ENCODE peak calls at places on chromosomes 7 and 10, in seven cellular contexts. R is Peyer's patch, O is choroid plexus epithelial cell, E is lower lobe of right lung, X is A673, D is GM23338, F is skeletal muscle cell. U is an unnamed sample.

GRCh38 chr10:91604936-91605534 is 27.8 kb downstream of the PPP1R3C start:
- DNase-seq in R (no peak), O (peak), E (no peak), X (no peak), D (no peak), F (peak), U (no peak)

GRCh38 chr7:112103246-112103645 is 103.0 kb downstream of the DOCK4 start:
- DNase-seq in R (no peak), O (peak), E (no peak), X (no peak), D (peak), F (peak), U (no peak)

GRCh38 chr10:97065128-97065527 is 120.6 kb downstream of the SLIT1 start:
- DNase-seq in R (no peak), O (no peak), E (no peak), X (no peak), D (no peak), F (no peak), U (no peak)

GRCh38 chr7:83546586-83546985 is 102.4 kb downstream of the SEMA3E start:
- DNase-seq in R (no peak), O (peak), E (no peak), X (no peak), D (no peak), F (peak), U (no peak)

GRCh38 chr7:85102813-85103350 is 84.0 kb downstream of the SEMA3D start:
- DNase-seq in R (no peak), O (peak), E (no peak), X (no peak), D (no peak), F (no peak), U (no peak)

GRCh38 chr10:6385683-6386082 is 183.0 kb downstream of the PFKFB3 start:
- DNase-seq in R (no peak), O (peak), E (no peak), X (no peak), D (no peak), F (peak), U (no peak)

GRCh38 chr10:104297697-104298660 is 29.0 kb downstream of the GSTO2 start:
- DNase-seq in R (no peak), O (peak), E (no peak), X (peak), D (peak), F (peak), U (no peak)

GRCh38 chr10:132065491-132066105 is at the start of gene JAKMIP3:
- DNase-seq in R (peak), O (peak), E (no peak), X (peak), D (peak), F (peak), U (no peak)

GRCh38 chr7:113371376-113372043 is 253.2 kb upstream of the SMIM30 start:
- DNase-seq in R (no peak), O (peak), E (no peak), X (no peak), D (no peak), F (no peak), U (no peak)

GRCh38 chr7:112414855-112415490 is 35.3 kb upstream of the IFRD1 start:
- DNase-seq in R (no peak), O (peak), E (no peak), X (peak), D (peak), F (no peak), U (no peak)

GRCh38 chr10:105150486-105150885 is 509.4 kb downstream of the SORCS3 start:
- DNase-seq in R (no peak), O (no peak), E (no peak), X (no peak), D (no peak), F (no peak), U (no peak)

GRCh38 chr7:120989571-120990220 is 1.2 kb downstream of the CPED1 start:
- DNase-seq in R (no peak), O (peak), E (no peak), X (no peak), D (no peak), F (no peak), U (no peak)

GRCh38 chr7:1106783-1107421 is 19.0 kb downstream of the GPER1 start:
- DNase-seq in R (no peak), O (no peak), E (peak), X (no peak), D (no peak), F (no peak), U (no peak)

GRCh38 chr7:82313269-82313668 is 130.3 kb downstream of the CACNA2D1 start:
- DNase-seq in R (no peak), O (no peak), E (no peak), X (no peak), D (no peak), F (no peak), U (no peak)

GRCh38 chr7:141701489-141702046 is 398 bp downstream of the DENND11 start:
- DNase-seq in R (peak), O (peak), E (peak), X (peak), D (peak), F (no peak), U (peak)

GRCh38 chr10:131337656-131338055 is 26.1 kb upstream of the TCERG1L start:
- DNase-seq in R (no peak), O (no peak), E (no peak), X (no peak), D (no peak), F (no peak), U (no peak)

GRCh38 chr7:30032310-30033125 is 4.3 kb downstream of the PLEKHA8 start:
- DNase-seq in R (no peak), O (peak), E (no peak), X (no peak), D (no peak), F (peak), U (no peak)

GRCh38 chr7:94111009-94111408 is 106.9 kb upstream of the BET1 start:
- DNase-seq in R (no peak), O (peak), E (no peak), X (no peak), D (no peak), F (no peak), U (no peak)

GRCh38 chr10:19817251-19818046 is 1.2 kb downstream of the PLXDC2 start:
- DNase-seq in R (no peak), O (peak), E (peak), X (peak), D (peak), F (no peak), U (no peak)

GRCh38 chr7:75835688-75836285 is 22.2 kb upstream of the CCL24 start:
- DNase-seq in R (no peak), O (no peak), E (no peak), X (no peak), D (no peak), F (no peak), U (no peak)

GRCh38 chr7:116236020-116236630 is 25.8 kb downstream of the TES start:
- DNase-seq in R (peak), O (peak), E (no peak), X (peak), D (peak), F (no peak), U (no peak)

GRCh38 chr7:3267928-3268690 is 32.9 kb upstream of the SDK1 start:
- DNase-seq in R (no peak), O (peak), E (no peak), X (no peak), D (no peak), F (peak), U (no peak)

GRCh38 chr7:16810573-16810972 is 5.8 kb upstream of the AGR2 start:
- DNase-seq in R (no peak), O (no peak), E (no peak), X (no peak), D (no peak), F (no peak), U (no peak)

GRCh38 chr7:49848211-49848841 is 74.9 kb downstream of the VWC2 start:
- DNase-seq in R (no peak), O (no peak), E (no peak), X (no peak), D (no peak), F (no peak), U (no peak)

GRCh38 chr10:49281461-49281860 is 17.5 kb upstream of the C10orf71 start:
- DNase-seq in R (no peak), O (no peak), E (no peak), X (peak), D (peak), F (no peak), U (no peak)

GRCh38 chr7:94003446-94004023 is 620 bp downstream of the BET1 start:
- DNase-seq in R (no peak), O (peak), E (no peak), X (peak), D (peak), F (no peak), U (no peak)

GRCh38 chr10:71082930-71083329 is 129.4 kb upstream of the UNC5B start:
- DNase-seq in R (peak), O (no peak), E (no peak), X (no peak), D (no peak), F (no peak), U (no peak)

GRCh38 chr10:49230004-49230403 is 41.8 kb upstream of the TMEM273 start:
- DNase-seq in R (no peak), O (no peak), E (no peak), X (no peak), D (no peak), F (no peak), U (no peak)

GRCh38 chr10:128429835-128430513 is 303.8 kb upstream of the MKI67 start:
- DNase-seq in R (no peak), O (no peak), E (no peak), X (no peak), D (peak), F (no peak), U (no peak)

GRCh38 chr7:2641406-2642393 is 9.9 kb downstream of the TTYH3 start:
- DNase-seq in R (peak), O (peak), E (peak), X (peak), D (peak), F (peak), U (no peak)

GRCh38 chr7:108406474-108406873 is 49.8 kb downstream of the NRCAM start:
- DNase-seq in R (no peak), O (peak), E (no peak), X (peak), D (no peak), F (peak), U (no peak)

GRCh38 chr10:129768437-129769355 is 195.4 kb downstream of the EBF3 start:
- DNase-seq in R (no peak), O (no peak), E (peak), X (peak), D (peak), F (no peak), U (no peak)

GRCh38 chr10:90987383-90987782 is 66.5 kb upstream of the ANKRD1 start:
- DNase-seq in R (no peak), O (no peak), E (no peak), X (no peak), D (no peak), F (no peak), U (no peak)

DNA sequence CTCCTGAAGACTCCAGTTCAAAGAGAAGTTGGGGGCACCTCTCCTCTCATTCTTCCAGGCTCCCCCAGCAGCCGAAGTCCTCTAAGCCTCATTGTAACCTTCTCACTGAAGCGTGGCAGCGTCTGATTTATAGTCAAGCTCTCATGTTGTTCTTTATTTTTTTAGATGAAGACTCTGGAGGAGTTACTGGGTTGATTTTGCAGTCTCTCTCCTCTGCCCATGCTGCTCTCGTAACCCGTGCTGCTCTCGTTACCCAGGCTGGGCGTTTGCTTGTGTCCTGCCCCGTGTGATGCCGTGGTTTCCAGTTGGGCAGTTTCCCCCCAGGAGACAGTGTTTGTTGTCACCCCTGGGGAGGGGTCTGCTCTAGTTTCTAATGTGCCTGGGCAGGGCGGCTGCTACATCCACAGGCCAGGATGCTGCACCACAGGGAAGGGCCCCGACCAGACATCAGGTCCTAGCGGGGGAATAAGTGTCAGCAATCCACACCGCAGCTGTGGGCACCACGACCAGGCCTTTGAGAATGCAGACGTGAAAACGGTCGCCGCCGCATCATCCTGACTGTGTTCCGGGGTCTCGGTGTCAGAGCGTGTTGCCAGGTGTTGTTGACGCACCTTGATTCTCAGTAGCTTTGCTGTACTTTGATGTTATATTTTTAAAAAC is 65.3 kb downstream of the WDR37 start:
- DNase-seq in R (no peak), O (no peak), E (no peak), X (no peak), D (no peak), F (no peak), U (no peak)
- H3K4me3 ChIP-seq in R (no peak), O (no peak), E (no peak), X (no peak), D (no peak), F (no peak), U (no peak)

GRCh38 chr10:3107426-3107961 is 40.1 kb downstream of the PFKP start:
- DNase-seq in R (peak), O (peak), E (peak), X (no peak), D (no peak), F (peak), U (no peak)

GRCh38 chr10:3108575-3109105 is 41.3 kb downstream of the PFKP start:
- DNase-seq in R (no peak), O (no peak), E (no peak), X (no peak), D (no peak), F (no peak), U (no peak)

GRCh38 chr10:3108033-3108432 is 40.7 kb downstream of the PFKP start:
- DNase-seq in R (no peak), O (no peak), E (no peak), X (no peak), D (no peak), F (no peak), U (no peak)

GRCh38 chr10:3105905-3106304 is 38.6 kb downstream of the PFKP start:
- DNase-seq in R (no peak), O (no peak), E (no peak), X (no peak), D (no peak), F (no peak), U (no peak)

DNA sequence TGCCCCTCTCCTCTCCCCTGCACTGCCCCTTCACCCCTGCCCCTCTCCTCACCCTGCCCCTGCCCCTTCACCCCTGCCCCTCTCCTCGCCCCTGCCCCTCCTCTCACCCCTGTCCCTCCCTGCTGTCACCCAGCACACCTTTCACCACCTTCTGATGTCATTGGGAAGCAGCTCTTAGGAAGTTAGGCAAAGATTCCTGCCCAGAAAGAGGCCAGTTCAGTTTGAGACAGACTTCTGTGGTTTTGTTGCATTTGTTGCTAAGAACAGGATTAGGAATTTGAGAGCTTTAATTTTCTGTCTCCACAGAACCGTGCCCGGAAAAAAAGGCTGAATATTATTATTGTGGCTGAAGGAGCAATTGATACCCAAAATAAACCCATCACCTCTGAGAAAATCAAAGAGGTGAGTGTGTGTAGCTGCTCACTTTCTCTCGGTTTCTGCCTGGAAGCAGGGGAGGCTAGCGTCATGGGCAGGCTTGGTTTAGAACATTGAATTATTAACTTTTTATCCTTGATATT is 39.6 kb downstream of the PFKP start:
- DNase-seq in R (no peak), O (peak), E (no peak), X (no peak), D (no peak), F (peak), U (no peak)
- H3K4me3 ChIP-seq in R (no peak), O (no peak), E (no peak), X (no peak), D (no peak), F (no peak), U (no peak)

GRCh38 chr10:35079763-35080162 is 10.4 kb downstream of the CUL2 start:
- DNase-seq in R (no peak), O (peak), E (no peak), X (no peak), D (no peak), F (peak), U (no peak)
- H3K4me3 ChIP-seq in R (no peak), O (no peak), E (no peak), X (no peak), D (no peak), F (no peak), U (no peak)

DNA sequence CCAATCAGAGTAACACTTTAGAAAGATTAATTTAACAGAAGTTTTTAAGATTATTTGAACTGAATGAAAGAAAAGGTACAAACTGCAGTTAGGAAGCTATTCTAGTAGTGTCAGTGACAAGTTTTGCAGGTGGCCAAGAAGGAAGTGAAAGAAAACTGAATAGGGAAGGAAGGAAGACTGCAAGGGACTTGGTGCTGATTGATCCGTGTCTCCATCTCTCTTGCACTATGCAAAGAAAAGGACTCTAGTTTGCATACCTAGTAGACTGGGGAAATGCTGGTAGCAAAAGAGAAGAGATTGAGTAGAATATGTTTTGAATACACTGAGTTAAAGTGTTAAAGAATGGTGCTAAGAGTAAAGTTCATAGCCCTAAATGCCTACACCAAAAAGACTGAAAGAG is 33.0 kb downstream of the OR6V1 start:
- DNase-seq in R (no peak), O (no peak), E (no peak), X (no peak), D (no peak), F (no peak), U (peak)
- H3K4me3 ChIP-seq in R (no peak), O (no peak), E (no peak), X (no peak), D (no peak), F (no peak), U (no peak)

DNA sequence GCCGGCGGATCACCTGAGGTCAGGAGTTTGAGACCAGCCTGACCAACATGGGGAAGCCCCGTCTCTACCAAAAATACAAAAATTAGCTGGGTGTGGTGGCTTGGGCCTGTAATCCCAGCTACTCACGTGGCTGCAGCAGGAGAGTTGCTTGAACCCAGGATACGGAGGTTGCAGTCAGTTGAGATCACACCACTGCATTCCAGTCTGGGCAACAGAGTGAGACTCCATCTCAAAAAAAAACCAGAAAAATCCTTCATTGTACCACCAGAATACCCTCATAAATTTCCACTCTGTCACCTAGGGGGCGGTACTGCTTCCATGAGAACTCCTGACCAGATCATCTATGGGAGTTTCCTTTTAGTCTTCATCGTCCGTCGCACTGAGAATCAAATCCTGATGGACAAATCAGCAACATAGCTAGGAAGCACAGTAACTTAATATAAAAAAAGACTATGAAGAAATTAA is 225.8 kb upstream of the KLF14 start:
- DNase-seq in R (no peak), O (peak), E (no peak), X (peak), D (peak), F (no peak), U (no peak)
- H3K4me3 ChIP-seq in R (no peak), O (no peak), E (peak), X (peak), D (no peak), F (peak), U (peak)

DNA sequence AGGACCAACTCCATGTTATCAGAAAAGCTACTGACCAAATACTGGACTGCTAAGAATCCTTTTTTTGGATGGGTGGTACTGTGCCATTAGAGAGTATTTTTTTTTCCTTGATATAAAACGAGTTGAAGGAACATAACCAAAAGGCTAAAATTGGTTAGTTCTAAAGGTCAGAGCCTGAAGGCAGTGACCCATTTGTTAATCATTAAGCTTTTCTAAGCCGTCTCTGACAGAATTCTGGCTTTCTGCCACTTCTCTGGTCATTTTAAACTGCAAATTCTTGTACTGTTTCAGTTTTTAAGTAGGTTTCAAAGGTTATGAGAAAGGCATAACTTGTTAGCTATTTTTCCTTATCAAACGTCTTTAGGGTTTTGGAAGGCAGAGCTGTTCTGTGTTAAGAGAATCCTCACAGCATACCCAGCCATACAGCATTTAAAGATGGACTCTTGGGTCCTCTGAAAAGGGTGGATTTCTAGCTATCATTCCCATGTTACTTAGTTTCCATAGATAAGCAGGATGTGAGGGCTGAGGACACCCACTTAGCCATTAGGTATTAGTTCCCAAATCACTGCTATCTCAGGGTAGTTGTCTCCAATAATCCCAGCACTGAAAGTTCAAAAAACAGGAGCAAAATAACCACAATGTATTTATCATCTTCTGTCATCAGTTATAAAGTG is 196.8 kb downstream of the RNLS start:
- DNase-seq in R (no peak), O (peak), E (no peak), X (no peak), D (no peak), F (no peak), U (peak)
- H3K4me3 ChIP-seq in R (peak), O (no peak), E (peak), X (no peak), D (no peak), F (no peak), U (peak)